ENCODE peak calls at places on chromosomes 5 and 9, in five cellular contexts. One of them, this sample, is unnamed. For H3K9me3, the result is how much of the 10 kb centered on the place peaks cover.

GRCh38 chr9:135075234-135076142 is 12.0 kb upstream of the OLFM1 start:
- DNase-seq in heart right ventricle: peak
- DNase-seq in PC-3: no peak
- DNase-seq in Panc1: no peak
- DNase-seq in GM23248: peak
- DNase-seq in this sample: no peak

GRCh38 chr5:168302785-168303184 is 11.3 kb downstream of the WWC1 start:
- DNase-seq in GM23248: peak
- DNase-seq in PC-3: peak
- DNase-seq in heart right ventricle: no peak
- DNase-seq in Panc1: no peak
- DNase-seq in this sample: no peak

GRCh38 chr9:119501374-119501773 is 132.1 kb upstream of the BRINP1 start:
- DNase-seq in Panc1: no peak
- DNase-seq in GM23248: no peak
- DNase-seq in PC-3: no peak
- DNase-seq in heart right ventricle: no peak
- DNase-seq in this sample: no peak

GRCh38 chr5:96088676-96089075 is 127.0 kb upstream of the ELL2 start:
- DNase-seq in PC-3: no peak
- DNase-seq in GM23248: no peak
- DNase-seq in heart right ventricle: no peak
- DNase-seq in Panc1: no peak
- DNase-seq in this sample: no peak

GRCh38 chr9:111975709-111976108 is 79.1 kb downstream of the UGCG start:
- DNase-seq in Panc1: no peak
- DNase-seq in PC-3: peak
- DNase-seq in heart right ventricle: peak
- DNase-seq in GM23248: no peak
- DNase-seq in this sample: no peak

GRCh38 chr9:89225587-89225986 is 47.0 kb upstream of the SHC3 start:
- DNase-seq in heart right ventricle: no peak
- DNase-seq in Panc1: no peak
- DNase-seq in GM23248: peak
- DNase-seq in PC-3: no peak
- DNase-seq in this sample: no peak

GRCh38 chr5:148306446-148306845 is 5.8 kb upstream of the SPINK7 start:
- DNase-seq in GM23248: no peak
- DNase-seq in PC-3: peak
- DNase-seq in Panc1: no peak
- DNase-seq in heart right ventricle: no peak
- DNase-seq in this sample: no peak

GRCh38 chr9:75181748-75182147 is 93.4 kb downstream of the OSTF1 start:
- DNase-seq in Panc1: peak
- DNase-seq in heart right ventricle: no peak
- DNase-seq in PC-3: peak
- DNase-seq in GM23248: peak
- DNase-seq in this sample: no peak

GRCh38 chr9:87226896-87227295 is 270.8 kb upstream of the DAPK1 start:
- DNase-seq in Panc1: no peak
- DNase-seq in GM23248: no peak
- DNase-seq in PC-3: no peak
- DNase-seq in heart right ventricle: no peak
- DNase-seq in this sample: no peak

GRCh38 chr5:73391441-73391871 is 57.1 kb downstream of the FOXD1 start:
- DNase-seq in PC-3: no peak
- DNase-seq in GM23248: peak
- DNase-seq in heart right ventricle: no peak
- DNase-seq in Panc1: no peak
- DNase-seq in this sample: no peak

GRCh38 chr5:168672016-168672415 is 92.8 kb upstream of the PANK3 start:
- DNase-seq in GM23248: no peak
- DNase-seq in Panc1: no peak
- DNase-seq in PC-3: no peak
- DNase-seq in heart right ventricle: no peak
- DNase-seq in this sample: no peak

GRCh38 chr5:395156-395920 is 47.6 kb upstream of the EXOC3 start:
- DNase-seq in Panc1: no peak
- DNase-seq in GM23248: peak
- DNase-seq in PC-3: peak
- DNase-seq in heart right ventricle: no peak
- DNase-seq in this sample: no peak

GRCh38 chr9:125649315-125649714 is 57.7 kb downstream of the MAPKAP1 start:
- DNase-seq in heart right ventricle: no peak
- DNase-seq in Panc1: no peak
- DNase-seq in GM23248: peak
- DNase-seq in PC-3: peak
- DNase-seq in this sample: no peak

GRCh38 chr5:109403469-109403868 is 6.3 kb downstream of the PJA2 start:
- DNase-seq in Panc1: no peak
- DNase-seq in heart right ventricle: no peak
- DNase-seq in GM23248: no peak
- DNase-seq in PC-3: no peak
- DNase-seq in this sample: no peak

GRCh38 chr5:13218518-13218917 is 726.0 kb downstream of the DNAH5 start:
- DNase-seq in GM23248: peak
- DNase-seq in PC-3: peak
- DNase-seq in Panc1: no peak
- DNase-seq in heart right ventricle: no peak
- DNase-seq in this sample: no peak

GRCh38 chr9:36870960-36871359 is 163.1 kb downstream of the PAX5 start:
- DNase-seq in Panc1: no peak
- DNase-seq in GM23248: no peak
- DNase-seq in heart right ventricle: no peak
- DNase-seq in PC-3: no peak
- DNase-seq in this sample: no peak

GRCh38 chr9:120383611-120383998 is 196.4 kb downstream of the CDK5RAP2 start:
- DNase-seq in GM23248: no peak
- DNase-seq in Panc1: no peak
- DNase-seq in PC-3: no peak
- DNase-seq in heart right ventricle: no peak
- DNase-seq in this sample: no peak

GRCh38 chr9:122406264-122406890 is 35.6 kb downstream of the PTGS1 start:
- DNase-seq in Panc1: no peak
- DNase-seq in heart right ventricle: no peak
- DNase-seq in GM23248: peak
- DNase-seq in PC-3: no peak
- DNase-seq in this sample: no peak

GRCh38 chr9:104025109-104025508 is 69.0 kb upstream of the SMC2 start:
- DNase-seq in PC-3: no peak
- DNase-seq in Panc1: no peak
- DNase-seq in heart right ventricle: no peak
- DNase-seq in GM23248: peak
- DNase-seq in this sample: no peak

GRCh38 chr5:76782444-76782843 is 36.4 kb upstream of the F2RL1 start:
- DNase-seq in Panc1: no peak
- DNase-seq in heart right ventricle: no peak
- DNase-seq in PC-3: no peak
- DNase-seq in GM23248: no peak
- DNase-seq in this sample: no peak

GRCh38 chr5:24862117-24862516 is 217.3 kb upstream of the CDH10 start:
- DNase-seq in PC-3: no peak
- DNase-seq in Panc1: no peak
- DNase-seq in heart right ventricle: no peak
- DNase-seq in GM23248: no peak
- DNase-seq in this sample: no peak

DNA sequence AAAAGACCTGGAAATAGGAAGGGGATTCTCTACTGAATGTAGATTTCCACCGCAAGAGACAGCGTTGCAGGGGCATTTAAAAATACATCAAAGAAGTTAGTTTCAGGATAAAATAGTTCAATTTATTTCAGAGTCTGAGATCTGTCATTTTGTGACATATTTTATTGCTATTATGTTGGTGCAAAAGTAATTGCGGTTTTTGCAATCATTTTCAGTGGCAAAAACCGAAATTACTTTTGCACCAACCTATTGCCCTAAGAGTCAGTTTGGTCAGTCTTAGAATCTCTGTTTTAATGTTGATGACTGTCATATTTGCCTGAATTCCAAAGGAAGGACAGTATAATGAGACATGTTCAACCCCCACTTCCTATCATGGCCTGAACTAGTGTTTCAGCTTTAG is 219.5 kb upstream of the CDH10 start:
- DNase-seq in GM23248: no peak
- DNase-seq in heart right ventricle: no peak
- DNase-seq in Panc1: no peak
- DNase-seq in PC-3: no peak
- DNase-seq in this sample: no peak
- H3K9me3 ChIP-seq in GM23248: under half
- H3K9me3 ChIP-seq in heart right ventricle: under half
- H3K9me3 ChIP-seq in Panc1: under half
- H3K9me3 ChIP-seq in PC-3: under half
- H3K9me3 ChIP-seq in this sample: under half

GRCh38 chr5:140780512-140780911 is 5.4 kb upstream of the PCDHA1 start:
- DNase-seq in Panc1: no peak
- DNase-seq in heart right ventricle: no peak
- DNase-seq in GM23248: no peak
- DNase-seq in PC-3: no peak
- DNase-seq in this sample: no peak
- H3K9me3 ChIP-seq in Panc1: under half
- H3K9me3 ChIP-seq in heart right ventricle: half or more
- H3K9me3 ChIP-seq in GM23248: under half
- H3K9me3 ChIP-seq in PC-3: under half
- H3K9me3 ChIP-seq in this sample: under half

GRCh38 chr5:3593771-3594513 is 1.7 kb upstream of the IRX1 start:
- DNase-seq in PC-3: no peak
- DNase-seq in Panc1: no peak
- DNase-seq in GM23248: peak
- DNase-seq in heart right ventricle: no peak
- DNase-seq in this sample: no peak
- H3K9me3 ChIP-seq in PC-3: under half
- H3K9me3 ChIP-seq in Panc1: under half
- H3K9me3 ChIP-seq in GM23248: under half
- H3K9me3 ChIP-seq in heart right ventricle: under half
- H3K9me3 ChIP-seq in this sample: under half

GRCh38 chr5:98604301-98604700 is 169.2 kb upstream of the RGMB start:
- DNase-seq in PC-3: no peak
- DNase-seq in GM23248: peak
- DNase-seq in heart right ventricle: no peak
- DNase-seq in Panc1: no peak
- DNase-seq in this sample: no peak

GRCh38 chr5:98605010-98605425 is 168.4 kb upstream of the RGMB start:
- DNase-seq in GM23248: peak
- DNase-seq in PC-3: no peak
- DNase-seq in Panc1: no peak
- DNase-seq in heart right ventricle: no peak
- DNase-seq in this sample: no peak

GRCh38 chr5:98603456-98603855 is 170.0 kb upstream of the RGMB start:
- DNase-seq in GM23248: no peak
- DNase-seq in PC-3: no peak
- DNase-seq in heart right ventricle: no peak
- DNase-seq in Panc1: no peak
- DNase-seq in this sample: no peak

GRCh38 chr5:98599016-98599415 is 174.4 kb upstream of the RGMB start:
- DNase-seq in GM23248: peak
- DNase-seq in heart right ventricle: no peak
- DNase-seq in Panc1: no peak
- DNase-seq in PC-3: no peak
- DNase-seq in this sample: no peak

GRCh38 chr5:98602534-98603112 is 170.8 kb upstream of the RGMB start:
- DNase-seq in PC-3: no peak
- DNase-seq in GM23248: no peak
- DNase-seq in heart right ventricle: no peak
- DNase-seq in Panc1: no peak
- DNase-seq in this sample: no peak
- H3K9me3 ChIP-seq in PC-3: under half
- H3K9me3 ChIP-seq in GM23248: under half
- H3K9me3 ChIP-seq in heart right ventricle: under half
- H3K9me3 ChIP-seq in Panc1: under half
- H3K9me3 ChIP-seq in this sample: under half

GRCh38 chr9:133875131-133875530 is 117.0 kb downstream of the VAV2 start:
- DNase-seq in PC-3: no peak
- DNase-seq in heart right ventricle: no peak
- DNase-seq in GM23248: no peak
- DNase-seq in Panc1: no peak
- DNase-seq in this sample: no peak

GRCh38 chr9:133877327-133877726 is 114.8 kb downstream of the VAV2 start:
- DNase-seq in Panc1: no peak
- DNase-seq in GM23248: no peak
- DNase-seq in heart right ventricle: no peak
- DNase-seq in PC-3: no peak
- DNase-seq in this sample: no peak

GRCh38 chr9:133874659-133875058 is 117.5 kb downstream of the VAV2 start:
- DNase-seq in heart right ventricle: no peak
- DNase-seq in PC-3: no peak
- DNase-seq in GM23248: no peak
- DNase-seq in Panc1: no peak
- DNase-seq in this sample: no peak

GRCh38 chr9:133876836-133877235 is 115.3 kb downstream of the VAV2 start:
- DNase-seq in Panc1: no peak
- DNase-seq in PC-3: no peak
- DNase-seq in heart right ventricle: no peak
- DNase-seq in GM23248: no peak
- DNase-seq in this sample: no peak

GRCh38 chr9:133876144-133876543 is 116.0 kb downstream of the VAV2 start:
- DNase-seq in heart right ventricle: no peak
- DNase-seq in GM23248: no peak
- DNase-seq in PC-3: no peak
- DNase-seq in Panc1: no peak
- DNase-seq in this sample: no peak
- H3K9me3 ChIP-seq in heart right ventricle: under half
- H3K9me3 ChIP-seq in GM23248: under half
- H3K9me3 ChIP-seq in PC-3: under half
- H3K9me3 ChIP-seq in Panc1: under half
- H3K9me3 ChIP-seq in this sample: under half

DNA sequence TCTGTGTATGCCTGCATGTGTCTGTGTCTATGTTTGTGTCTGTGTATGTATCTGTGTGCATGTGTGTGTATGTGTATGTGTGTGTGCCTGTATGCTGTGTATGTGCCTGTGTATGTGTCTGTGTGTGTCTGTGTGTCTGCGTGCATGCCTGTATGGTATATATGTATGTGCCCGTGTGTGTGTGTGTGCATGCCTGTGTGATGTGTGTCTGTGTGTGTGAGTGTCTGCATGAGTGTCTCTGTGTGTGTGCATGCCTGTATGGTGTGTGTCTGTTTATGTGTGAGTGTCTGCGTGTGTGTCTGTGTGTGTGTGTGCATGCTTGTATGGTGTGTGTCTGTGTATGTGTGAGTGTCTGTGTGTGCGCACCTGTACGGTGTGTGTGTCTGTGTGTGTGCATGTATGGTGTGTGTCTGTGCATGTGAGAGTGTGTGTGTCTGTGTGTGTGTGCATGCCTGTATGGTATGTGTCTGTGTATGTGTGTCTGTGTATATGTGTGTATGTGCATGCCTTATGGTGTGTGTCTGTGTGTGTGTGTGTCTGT is 137.1 kb upstream of the IRX2 start:
- DNase-seq in PC-3: no peak
- DNase-seq in Panc1: no peak
- DNase-seq in heart right ventricle: no peak
- DNase-seq in GM23248: no peak
- DNase-seq in this sample: no peak
- H3K9me3 ChIP-seq in PC-3: under half
- H3K9me3 ChIP-seq in Panc1: under half
- H3K9me3 ChIP-seq in heart right ventricle: under half
- H3K9me3 ChIP-seq in GM23248: under half
- H3K9me3 ChIP-seq in this sample: under half

This sample was measured in HAP-1.